ENCODE peak calls at places on chromosomes 6 and 20, in four cellular contexts. One of them, this sample, is unnamed.

GRCh38 chr6:158283304-158284005 is 28.8 kb upstream of the TULP4 start:
- DNase-seq in tibial artery: no peak
- DNase-seq in lower lobe of right lung: no peak
- DNase-seq in GM23248: peak; percentile 42
- DNase-seq in this sample: no peak

GRCh38 chr6:160882741-160883340 is 108.7 kb upstream of the MAP3K4 start:
- DNase-seq in GM23248: peak; percentile 77
- DNase-seq in lower lobe of right lung: no peak
- DNase-seq in tibial artery: no peak
- DNase-seq in this sample: no peak

GRCh38 chr20:47489448-47489872 is 12.2 kb upstream of the NCOA3 start:
- DNase-seq in lower lobe of right lung: peak; percentile 60
- DNase-seq in GM23248: no peak
- DNase-seq in tibial artery: peak; percentile 53
- DNase-seq in this sample: peak; percentile 35

GRCh38 chr20:58481541-58482021 is 33.6 kb downstream of the APCDD1L start:
- DNase-seq in tibial artery: no peak
- DNase-seq in GM23248: peak; percentile 63
- DNase-seq in lower lobe of right lung: no peak
- DNase-seq in this sample: peak; percentile 36

GRCh38 chr6:169119669-169120068 is 134.0 kb downstream of the THBS2 start:
- DNase-seq in GM23248: no peak
- DNase-seq in tibial artery: no peak
- DNase-seq in lower lobe of right lung: no peak
- DNase-seq in this sample: no peak

GRCh38 chr6:689223-689622 is 3.7 kb downstream of the EXOC2 start:
- DNase-seq in tibial artery: no peak
- DNase-seq in GM23248: no peak
- DNase-seq in lower lobe of right lung: no peak
- DNase-seq in this sample: no peak

GRCh38 chr6:39195792-39196385 is 33.4 kb downstream of the KCNK5 start:
- DNase-seq in lower lobe of right lung: no peak
- DNase-seq in GM23248: no peak
- DNase-seq in tibial artery: no peak
- DNase-seq in this sample: no peak

GRCh38 chr20:48319943-48320584 is 507.7 kb downstream of the PREX1 start:
- DNase-seq in GM23248: no peak
- DNase-seq in tibial artery: no peak
- DNase-seq in lower lobe of right lung: no peak
- DNase-seq in this sample: no peak

GRCh38 chr6:134937426-134937825 is 12.5 kb downstream of the ALDH8A1 start:
- DNase-seq in GM23248: peak; percentile 17
- DNase-seq in tibial artery: no peak
- DNase-seq in lower lobe of right lung: no peak
- DNase-seq in this sample: no peak

GRCh38 chr6:131062245-131063027 is 609 bp downstream of the EPB41L2 start:
- DNase-seq in tibial artery: no peak
- DNase-seq in lower lobe of right lung: peak; percentile 51
- DNase-seq in GM23248: peak; percentile 73
- DNase-seq in this sample: peak; percentile 40

GRCh38 chr20:33846291-33846916 is 35.3 kb downstream of the CHMP4B start:
- DNase-seq in tibial artery: peak; percentile 34
- DNase-seq in GM23248: no peak
- DNase-seq in lower lobe of right lung: no peak
- DNase-seq in this sample: peak; percentile 53

GRCh38 chr6:151763303-151763702 is 44.2 kb upstream of the ESR1 start:
- DNase-seq in tibial artery: no peak
- DNase-seq in lower lobe of right lung: no peak
- DNase-seq in GM23248: peak; percentile 77
- DNase-seq in this sample: no peak

GRCh38 chr20:43941476-43942212 is 27.0 kb downstream of the TOX2 start:
- DNase-seq in GM23248: peak; percentile 40
- DNase-seq in tibial artery: no peak
- DNase-seq in lower lobe of right lung: no peak
- DNase-seq in this sample: no peak

GRCh38 chr6:111382476-111383294 is 100.3 kb downstream of the REV3L start:
- DNase-seq in GM23248: no peak
- DNase-seq in tibial artery: no peak
- DNase-seq in lower lobe of right lung: peak; percentile 49
- DNase-seq in this sample: no peak

GRCh38 chr6:16947461-16948159 is 154.2 kb upstream of the STMND1 start:
- DNase-seq in tibial artery: peak; percentile 54
- DNase-seq in lower lobe of right lung: no peak
- DNase-seq in GM23248: peak; percentile 98
- DNase-seq in this sample: no peak

GRCh38 chr6:140319209-140319608 is 944.8 kb upstream of the CITED2 start:
- DNase-seq in GM23248: peak; percentile 43
- DNase-seq in lower lobe of right lung: no peak
- DNase-seq in tibial artery: no peak
- DNase-seq in this sample: no peak

GRCh38 chr6:125097186-125097585 is 56.4 kb upstream of the TPD52L1 start:
- DNase-seq in GM23248: no peak
- DNase-seq in lower lobe of right lung: no peak
- DNase-seq in tibial artery: no peak
- DNase-seq in this sample: no peak

GRCh38 chr6:169978615-169979161 is 227.3 kb downstream of the ERMARD start:
- DNase-seq in tibial artery: peak; percentile 14
- DNase-seq in lower lobe of right lung: peak; percentile 52
- DNase-seq in GM23248: peak; percentile 59
- DNase-seq in this sample: no peak

GRCh38 chr6:156809034-156809433 is 31.9 kb downstream of the ARID1B start:
- DNase-seq in GM23248: peak; percentile 81
- DNase-seq in tibial artery: peak; percentile 71
- DNase-seq in lower lobe of right lung: no peak
- DNase-seq in this sample: no peak

GRCh38 chr20:51022803-51023616 is at the start of gene KCNG1:
- DNase-seq in tibial artery: no peak
- DNase-seq in lower lobe of right lung: peak; percentile 59
- DNase-seq in GM23248: peak; percentile 92
- DNase-seq in this sample: peak; percentile 45

GRCh38 chr6:108341312-108341711 is 46.5 kb downstream of the AFG1L start:
- DNase-seq in tibial artery: no peak
- DNase-seq in lower lobe of right lung: no peak
- DNase-seq in GM23248: no peak
- DNase-seq in this sample: no peak

GRCh38 chr6:34526992-34527728 is 29.0 kb downstream of the SPDEF start:
- DNase-seq in lower lobe of right lung: peak; percentile 97
- DNase-seq in tibial artery: peak; percentile 93
- DNase-seq in GM23248: peak; percentile 96
- DNase-seq in this sample: peak; percentile 96

GRCh38 chr6:36875250-36875633 is 639 bp upstream of the PPIL1 start:
- DNase-seq in tibial artery: no peak
- DNase-seq in GM23248: no peak
- DNase-seq in lower lobe of right lung: no peak
- DNase-seq in this sample: no peak

GRCh38 chr6:82017316-82017715 is 230.2 kb downstream of the IBTK start:
- DNase-seq in GM23248: peak; percentile 95
- DNase-seq in lower lobe of right lung: no peak
- DNase-seq in tibial artery: peak; percentile 77
- DNase-seq in this sample: peak; percentile 37

GRCh38 chr6:161186173-161186769 is 87.6 kb downstream of the AGPAT4 start:
- DNase-seq in tibial artery: peak; percentile 55
- DNase-seq in lower lobe of right lung: peak; percentile 88
- DNase-seq in GM23248: peak; percentile 93
- DNase-seq in this sample: no peak

GRCh38 chr6:55669133-55669532 is 90.1 kb upstream of the HMGCLL1 start:
- DNase-seq in tibial artery: no peak
- DNase-seq in lower lobe of right lung: no peak
- DNase-seq in GM23248: no peak
- DNase-seq in this sample: no peak

GRCh38 chr6:157213426-157213825 is 109.9 kb downstream of the TMEM242 start:
- DNase-seq in lower lobe of right lung: no peak
- DNase-seq in GM23248: no peak
- DNase-seq in tibial artery: no peak
- DNase-seq in this sample: no peak

GRCh38 chr20:40953856-40954255 is 74.8 kb upstream of the TOP1 start:
- DNase-seq in lower lobe of right lung: no peak
- DNase-seq in GM23248: peak; percentile 70
- DNase-seq in tibial artery: no peak
- DNase-seq in this sample: no peak

GRCh38 chr6:139778688-139779087 is 404.2 kb upstream of the CITED2 start:
- DNase-seq in GM23248: peak; percentile 62
- DNase-seq in tibial artery: no peak
- DNase-seq in lower lobe of right lung: no peak
- DNase-seq in this sample: no peak

GRCh38 chr6:9458424-9458823 is 956.5 kb downstream of the TFAP2A start:
- DNase-seq in tibial artery: no peak
- DNase-seq in GM23248: no peak
- DNase-seq in lower lobe of right lung: no peak
- DNase-seq in this sample: no peak

GRCh38 chr6:3438190-3439167 is 18.4 kb downstream of the SLC22A23 start:
- DNase-seq in tibial artery: no peak
- DNase-seq in lower lobe of right lung: no peak
- DNase-seq in GM23248: peak; percentile 77
- DNase-seq in this sample: no peak
- H3K27ac ChIP-seq in tibial artery: no peak overlapping the region
- H3K27ac ChIP-seq in lower lobe of right lung: no peak overlapping the region
- H3K27ac ChIP-seq in GM23248: no peak overlapping the region
- H3K27ac ChIP-seq in this sample: no peak overlapping the region

GRCh38 chr6:69622924-69623323 is 173.9 kb downstream of the LMBRD1 start:
- DNase-seq in tibial artery: no peak
- DNase-seq in lower lobe of right lung: no peak
- DNase-seq in GM23248: no peak
- DNase-seq in this sample: no peak
- H3K27me3 ChIP-seq in tibial artery: no peaks in the 10 kb centered on the region
- H3K27me3 ChIP-seq in lower lobe of right lung: no peaks in the 10 kb centered on the region
- H3K27me3 ChIP-seq in GM23248: no peaks in the 10 kb centered on the region
- H3K27me3 ChIP-seq in this sample: no peaks in the 10 kb centered on the region

GRCh38 chr6:129686941-129687627 is 22.9 kb downstream of the ARHGAP18 start:
- DNase-seq in lower lobe of right lung: no peak
- DNase-seq in GM23248: peak; percentile 46
- DNase-seq in tibial artery: no peak
- DNase-seq in this sample: no peak
- H3K4me1 ChIP-seq in lower lobe of right lung: peaks cover 78% of the 10 kb centered on the region
- H3K4me1 ChIP-seq in GM23248: peaks cover 65% of the 10 kb centered on the region
- H3K4me1 ChIP-seq in tibial artery: peaks cover 32% of the 10 kb centered on the region
- H3K4me1 ChIP-seq in this sample: peaks cover 64% of the 10 kb centered on the region

GRCh38 chr6:12151433-12151820 is 138.7 kb upstream of the EDN1 start:
- DNase-seq in GM23248: no peak
- DNase-seq in tibial artery: no peak
- DNase-seq in lower lobe of right lung: no peak
- DNase-seq in this sample: no peak
- H3K27ac ChIP-seq in GM23248: no peak overlapping the region
- H3K27ac ChIP-seq in tibial artery: no peak overlapping the region
- H3K27ac ChIP-seq in lower lobe of right lung: no peak overlapping the region
- H3K27ac ChIP-seq in this sample: no peak overlapping the region

This sample was measured in heart right ventricle.